ENCODE peak calls at places on chromosomes 1 and 21, in nine cellular contexts. Q is A549, O is body of pancreas, Z is IMR-90, L is heart left ventricle, P is HepG2, S is upper lobe of left lung, A is GM12878, M is K562. X is an unnamed sample.

GRCh38 chr1:157369808-157370521 is 182.3 kb downstream of the FCRL5 start:
- ATAC-seq in Q (peak), O (peak), Z (peak), L (peak), P (peak), S (peak), A (peak), M (peak), X (peak)

GRCh38 chr1:192003295-192004083 is 154.8 kb upstream of the RGS18 start:
- ATAC-seq in Q (no peak), O (no peak), Z (no peak), L (no peak), P (no peak), S (no peak), A (no peak), M (no peak), X (no peak)

GRCh38 chr1:160451859-160452232 is 51.5 kb downstream of the VANGL2 start:
- ATAC-seq in Q (no peak), O (no peak), Z (no peak), L (no peak), P (no peak), S (no peak), A (peak), M (no peak), X (no peak)

GRCh38 chr1:188194916-188195315 is 1366.2 kb downstream of the PLA2G4A start:
- ATAC-seq in Q (no peak), O (no peak), Z (no peak), L (no peak), P (no peak), S (peak), A (no peak), M (no peak), X (no peak)

GRCh38 chr1:39845569-39846566 is 37.4 kb downstream of the TRIT1 start:
- ATAC-seq in Q (no peak), O (peak), Z (peak), L (peak), P (peak), S (peak), A (peak), M (peak), X (peak)

GRCh38 chr21:36200089-36200561 is 43.5 kb downstream of the DOP1B start:
- ATAC-seq in Q (no peak), O (no peak), Z (no peak), L (no peak), P (no peak), S (no peak), A (no peak), M (no peak), X (no peak)

GRCh38 chr1:211339631-211340041 is 13.0 kb downstream of the TRAF5 start:
- ATAC-seq in Q (peak), O (no peak), Z (no peak), L (no peak), P (no peak), S (peak), A (no peak), M (no peak), X (no peak)

GRCh38 chr1:66438062-66438970 is 95.6 kb upstream of the SGIP1 start:
- ATAC-seq in Q (no peak), O (no peak), Z (peak), L (no peak), P (no peak), S (no peak), A (no peak), M (no peak), X (no peak)

GRCh38 chr1:64745986-64746940 is 1.4 kb downstream of the RAVER2 start:
- ATAC-seq in Q (no peak), O (no peak), Z (no peak), L (peak), P (no peak), S (peak), A (no peak), M (peak), X (peak)

GRCh38 chr1:87170151-87170550 is 158.5 kb upstream of the LMO4 start:
- ATAC-seq in Q (no peak), O (no peak), Z (no peak), L (no peak), P (no peak), S (no peak), A (no peak), M (no peak), X (no peak)

GRCh38 chr1:66690666-66691381 is 61.4 kb upstream of the DYNLT5 start:
- ATAC-seq in Q (no peak), O (no peak), Z (no peak), L (no peak), P (no peak), S (no peak), A (no peak), M (no peak), X (no peak)

GRCh38 chr1:24643362-24644346 is 552 bp downstream of the SRRM1 start:
- ATAC-seq in Q (peak), O (peak), Z (peak), L (peak), P (peak), S (peak), A (peak), M (peak), X (peak)

GRCh38 chr1:112532074-112532473 is 23.3 kb downstream of the WNT2B start:
- ATAC-seq in Q (no peak), O (no peak), Z (no peak), L (peak), P (no peak), S (no peak), A (no peak), M (no peak), X (no peak)

GRCh38 chr21:41247561-41247968 is 69.0 kb upstream of the FAM3B start:
- ATAC-seq in Q (no peak), O (peak), Z (no peak), L (peak), P (no peak), S (peak), A (no peak), M (peak), X (peak)

GRCh38 chr1:193539731-193540459 is 353.5 kb upstream of the B3GALT2 start:
- ATAC-seq in Q (no peak), O (no peak), Z (no peak), L (no peak), P (no peak), S (no peak), A (peak), M (no peak), X (no peak)

GRCh38 chr1:217344712-217345111 is 286.2 kb downstream of the GPATCH2 start:
- ATAC-seq in Q (no peak), O (no peak), Z (no peak), L (peak), P (no peak), S (no peak), A (no peak), M (no peak), X (no peak)

GRCh38 chr1:246587032-246587431 is 20.8 kb downstream of the CNST start:
- ATAC-seq in Q (no peak), O (no peak), Z (peak), L (no peak), P (no peak), S (no peak), A (no peak), M (peak), X (no peak)

GRCh38 chr1:221708076-221708571 is 33.8 kb downstream of the DUSP10 start:
- ATAC-seq in Q (no peak), O (no peak), Z (no peak), L (peak), P (no peak), S (peak), A (peak), M (peak), X (peak)

GRCh38 chr1:18922319-18922726 is 20.0 kb upstream of the ALDH4A1 start:
- ATAC-seq in Q (peak), O (peak), Z (peak), L (peak), P (peak), S (peak), A (no peak), M (peak), X (peak)

GRCh38 chr21:39502631-39503030 is 50.9 kb downstream of the SH3BGR start:
- ATAC-seq in Q (no peak), O (peak), Z (no peak), L (no peak), P (no peak), S (no peak), A (no peak), M (peak), X (no peak)

GRCh38 chr1:171344473-171344820 is 30.5 kb downstream of the FMO4 start:
- ATAC-seq in Q (no peak), O (peak), Z (no peak), L (no peak), P (peak), S (no peak), A (no peak), M (no peak), X (no peak)

GRCh38 chr1:68028566-68028965 is 21.9 kb downstream of the DIRAS3 start:
- ATAC-seq in Q (no peak), O (no peak), Z (no peak), L (no peak), P (no peak), S (no peak), A (no peak), M (no peak), X (no peak)

GRCh38 chr1:16029288-16029687 is 7.5 kb downstream of the CLCNKA start:
- ATAC-seq in Q (no peak), O (no peak), Z (no peak), L (no peak), P (no peak), S (no peak), A (no peak), M (no peak), X (no peak)

DNA sequence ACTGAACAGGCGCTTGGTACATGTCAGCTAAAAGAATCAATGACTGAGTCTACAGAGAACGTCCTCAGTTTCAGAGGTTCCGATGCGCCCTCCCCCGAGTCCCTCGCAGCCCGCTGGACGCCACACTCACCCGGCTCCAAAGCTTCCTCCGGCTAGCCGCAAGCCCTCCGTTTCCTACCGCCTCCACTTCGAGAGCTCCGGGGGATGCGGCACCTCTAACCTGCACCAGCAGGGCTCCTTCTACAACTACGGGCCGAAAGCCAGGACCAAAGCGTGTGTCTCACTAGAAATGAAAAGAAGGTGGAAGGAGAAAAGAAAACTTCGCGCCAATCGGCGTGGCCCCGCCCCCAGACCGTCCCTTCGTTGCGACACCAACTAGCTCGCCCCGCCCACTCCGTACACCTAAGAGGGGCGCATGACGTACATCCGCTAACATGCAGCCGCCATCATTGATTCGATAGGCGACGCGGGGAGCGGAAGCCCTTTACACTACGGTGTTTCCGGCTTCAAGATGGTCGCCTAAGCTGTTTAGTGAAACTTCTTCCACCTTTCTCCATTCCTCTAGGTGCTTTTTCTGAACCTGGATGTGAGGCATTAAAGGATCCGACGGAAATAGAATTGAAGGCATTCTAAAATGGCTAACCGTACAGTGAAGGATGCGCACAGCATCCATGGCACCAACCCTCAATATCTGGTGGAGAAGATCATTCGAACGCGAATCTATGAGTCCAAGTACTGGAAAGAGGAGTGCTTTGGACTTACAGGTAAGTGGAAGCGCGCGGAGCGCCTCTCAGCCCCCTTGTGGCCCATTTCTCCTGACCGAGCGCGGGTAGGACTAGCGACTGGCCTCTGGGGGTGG is at the start of the genes ORC1 and PRPF38A:
- ATAC-seq in Q (peak), O (peak), Z (peak), L (peak), P (peak), S (peak), A (peak), M (peak), X (peak)
- TF ChIP-seq POLR2A in Q (peak), O (peak), Z (peak), L (peak), P (peak), S (peak), A (peak), M (peak), X (peak)

GRCh38 chr1:235503333-235504121 is 725 bp downstream of the B3GALNT2 start:
- ATAC-seq in Q (no peak), O (peak), Z (peak), L (no peak), P (peak), S (no peak), A (peak), M (peak), X (no peak)

GRCh38 chr1:235500971-235501540 is 3.2 kb downstream of the B3GALNT2 start:
- ATAC-seq in Q (no peak), O (no peak), Z (no peak), L (no peak), P (no peak), S (no peak), A (no peak), M (no peak), X (no peak)

GRCh38 chr1:235502601-235503332 is 1.5 kb downstream of the B3GALNT2 start:
- ATAC-seq in Q (no peak), O (no peak), Z (no peak), L (no peak), P (no peak), S (no peak), A (no peak), M (no peak), X (no peak)

GRCh38 chr1:235504494-235505222 is 406 bp upstream of the B3GALNT2 start:
- ATAC-seq in Q (peak), O (peak), Z (peak), L (peak), P (peak), S (peak), A (peak), M (peak), X (peak)

GRCh38 chr1:235504122-235504493 is at the start of gene B3GALNT2:
- ATAC-seq in Q (peak), O (peak), Z (peak), L (peak), P (peak), S (no peak), A (peak), M (peak), X (peak)
- TF ChIP-seq POLR2A in Q (peak), O (peak), Z (no peak), L (peak), P (peak), S (peak), A (peak), M (peak), X (peak)

GRCh38 chr1:26110731-26111529 is 694 bp upstream of the PDIK1L start:
- ATAC-seq in Q (peak), O (peak), Z (peak), L (peak), P (peak), S (peak), A (peak), M (peak), X (peak)

GRCh38 chr1:26109229-26110164 is 2.1 kb upstream of the PDIK1L start:
- ATAC-seq in Q (no peak), O (no peak), Z (no peak), L (no peak), P (no peak), S (no peak), A (no peak), M (no peak), X (no peak)

GRCh38 chr1:26111530-26112406 is at the start of gene PDIK1L:
- ATAC-seq in Q (peak), O (peak), Z (peak), L (peak), P (peak), S (peak), A (peak), M (peak), X (peak)

GRCh38 chr1:26114165-26114927 is 2.7 kb downstream of the PDIK1L start:
- ATAC-seq in Q (no peak), O (peak), Z (no peak), L (no peak), P (no peak), S (no peak), A (no peak), M (no peak), X (no peak)

DNA sequence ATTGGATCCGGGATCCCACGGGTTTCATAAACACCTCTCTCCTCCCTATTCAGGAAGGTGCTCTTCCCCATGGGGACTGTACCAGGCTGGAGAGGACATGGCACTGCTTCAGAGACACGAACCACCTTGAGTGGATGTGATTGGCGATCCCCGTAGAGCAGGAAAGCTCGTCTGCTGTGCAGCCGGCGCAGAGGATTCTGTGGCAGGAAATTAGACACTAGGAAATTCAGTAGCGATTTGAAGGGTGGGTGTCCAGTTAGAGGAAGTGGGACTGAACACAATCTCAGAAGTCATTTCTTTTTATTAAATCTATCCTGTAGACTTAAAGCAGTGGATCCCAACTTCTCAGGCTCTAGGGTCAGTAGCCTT is 767 bp downstream of the PDIK1L start:
- ATAC-seq in Q (peak), O (peak), Z (no peak), L (peak), P (peak), S (no peak), A (peak), M (peak), X (no peak)
- TF ChIP-seq POLR2A in Q (no peak), O (no peak), Z (no peak), L (no peak), P (no peak), S (no peak), A (no peak), M (no peak), X (no peak)

GRCh38 chr1:32817815-32818786 is 648 bp downstream of the S100PBP start:
- ATAC-seq in Q (peak), O (peak), Z (peak), L (peak), P (peak), S (peak), A (peak), M (peak), X (peak)
- TF ChIP-seq POLR2A in Q (peak), O (peak), Z (no peak), L (no peak), P (peak), S (no peak), A (peak), M (peak), X (no peak)

X was measured in gastroesophageal sphincter.